ENCODE peak calls at places on chromosome X, in six cellular contexts. One of them, this sample, is unnamed.

GRCh38 chrX:27815209-27815608 is 7.4 kb downstream of the MAGEB10 start:
- DNase-seq in B cell: no peak
- DNase-seq in foreskin fibroblast: no peak
- DNase-seq in activated T-helper 1 cell treated with Interleukin-2 at 50 U/mL for 16 hours: no peak
- DNase-seq in Panc1: no peak
- DNase-seq in RPMI8226: no peak
- DNase-seq in this sample: no peak

GRCh38 chrX:51891821-51892551 is 1.4 kb upstream of the MAGED1 start:
- DNase-seq in RPMI8226: no peak
- DNase-seq in Panc1: no peak
- DNase-seq in activated T-helper 1 cell treated with Interleukin-2 at 50 U/mL for 16 hours: no peak
- DNase-seq in foreskin fibroblast: peak
- DNase-seq in B cell: peak
- DNase-seq in this sample: peak

GRCh38 chrX:42678133-42678532 is 99.8 kb downstream of the PPP1R2C start:
- DNase-seq in activated T-helper 1 cell treated with Interleukin-2 at 50 U/mL for 16 hours: no peak
- DNase-seq in RPMI8226: no peak
- DNase-seq in B cell: no peak
- DNase-seq in foreskin fibroblast: peak
- DNase-seq in Panc1: no peak
- DNase-seq in this sample: no peak

GRCh38 chrX:123169247-123169901 is 14.7 kb upstream of the GRIA3 start:
- DNase-seq in activated T-helper 1 cell treated with Interleukin-2 at 50 U/mL for 16 hours: no peak
- DNase-seq in Panc1: no peak
- DNase-seq in B cell: no peak
- DNase-seq in foreskin fibroblast: peak
- DNase-seq in RPMI8226: no peak
- DNase-seq in this sample: no peak

GRCh38 chrX:80879916-80880315 is 70.2 kb upstream of the BRWD3 start:
- DNase-seq in RPMI8226: no peak
- DNase-seq in activated T-helper 1 cell treated with Interleukin-2 at 50 U/mL for 16 hours: no peak
- DNase-seq in foreskin fibroblast: no peak
- DNase-seq in B cell: no peak
- DNase-seq in Panc1: no peak
- DNase-seq in this sample: no peak

GRCh38 chrX:74422576-74423288 is 1.4 kb downstream of the SLC16A2 start:
- DNase-seq in activated T-helper 1 cell treated with Interleukin-2 at 50 U/mL for 16 hours: no peak
- DNase-seq in RPMI8226: peak
- DNase-seq in foreskin fibroblast: peak
- DNase-seq in B cell: no peak
- DNase-seq in Panc1: no peak
- DNase-seq in this sample: no peak

GRCh38 chrX:108261541-108262218 is 170.1 kb downstream of the ATG4A start:
- DNase-seq in B cell: no peak
- DNase-seq in foreskin fibroblast: peak
- DNase-seq in Panc1: no peak
- DNase-seq in activated T-helper 1 cell treated with Interleukin-2 at 50 U/mL for 16 hours: no peak
- DNase-seq in RPMI8226: no peak
- DNase-seq in this sample: no peak

GRCh38 chrX:131626681-131627296 is 82.9 kb downstream of the OR13H1 start:
- DNase-seq in RPMI8226: no peak
- DNase-seq in Panc1: no peak
- DNase-seq in activated T-helper 1 cell treated with Interleukin-2 at 50 U/mL for 16 hours: no peak
- DNase-seq in B cell: no peak
- DNase-seq in foreskin fibroblast: peak
- DNase-seq in this sample: no peak

GRCh38 chrX:110734894-110735541 is 60.6 kb downstream of the CHRDL1 start:
- DNase-seq in B cell: no peak
- DNase-seq in RPMI8226: no peak
- DNase-seq in activated T-helper 1 cell treated with Interleukin-2 at 50 U/mL for 16 hours: no peak
- DNase-seq in foreskin fibroblast: peak
- DNase-seq in Panc1: no peak
- DNase-seq in this sample: no peak

GRCh38 chrX:48992341-48992740 is 9.7 kb downstream of the GRIPAP1 start:
- DNase-seq in activated T-helper 1 cell treated with Interleukin-2 at 50 U/mL for 16 hours: no peak
- DNase-seq in foreskin fibroblast: no peak
- DNase-seq in B cell: no peak
- DNase-seq in Panc1: no peak
- DNase-seq in RPMI8226: no peak
- DNase-seq in this sample: no peak

GRCh38 chrX:64580035-64580434 is 184.8 kb upstream of the MTMR8 start:
- DNase-seq in RPMI8226: no peak
- DNase-seq in foreskin fibroblast: no peak
- DNase-seq in Panc1: no peak
- DNase-seq in activated T-helper 1 cell treated with Interleukin-2 at 50 U/mL for 16 hours: no peak
- DNase-seq in B cell: no peak
- DNase-seq in this sample: no peak

GRCh38 chrX:10197597-10198210 is 40.9 kb downstream of the CLCN4 start:
- DNase-seq in activated T-helper 1 cell treated with Interleukin-2 at 50 U/mL for 16 hours: no peak
- DNase-seq in RPMI8226: no peak
- DNase-seq in foreskin fibroblast: no peak
- DNase-seq in B cell: no peak
- DNase-seq in Panc1: no peak
- DNase-seq in this sample: no peak

GRCh38 chrX:107678957-107679740 is 50.8 kb downstream of the PRPS1 start:
- DNase-seq in RPMI8226: peak
- DNase-seq in activated T-helper 1 cell treated with Interleukin-2 at 50 U/mL for 16 hours: peak
- DNase-seq in B cell: peak
- DNase-seq in Panc1: no peak
- DNase-seq in foreskin fibroblast: peak
- DNase-seq in this sample: no peak

GRCh38 chrX:94045724-94046123 is 371.7 kb downstream of the FAM133A start:
- DNase-seq in Panc1: no peak
- DNase-seq in RPMI8226: no peak
- DNase-seq in B cell: no peak
- DNase-seq in activated T-helper 1 cell treated with Interleukin-2 at 50 U/mL for 16 hours: no peak
- DNase-seq in foreskin fibroblast: no peak
- DNase-seq in this sample: no peak